ENCODE peak calls at places on chromosome 17, in eight cellular contexts. I is AG09309; A is AG04450; R is kidney epithelial cell; O is fibroblast of lung; K is CD8-positive, alpha-beta T cell; F is fibroblast of pulmonary artery; Z is heart right ventricle. E is an unnamed sample.

GRCh38 chr17:49707246-49707607 is 537 bp downstream of the SLC35B1 start:
- DNase-seq in O (no peak), Z (no peak), R (no peak), K (no peak), F (no peak), A (no peak), I (no peak), E (no peak)

GRCh38 chr17:77286641-77287431 is 146.1 kb downstream of the SEC14L1 start:
- DNase-seq in I (no peak), F (peak), R (no peak), O (peak), Z (peak), A (no peak), K (no peak), E (no peak)

GRCh38 chr17:48636177-48637018 is 10.2 kb upstream of the HOXB9 start:
- DNase-seq in R (peak), K (peak), O (peak), F (peak), A (no peak), I (no peak), Z (peak), E (no peak)

GRCh38 chr17:82901836-82902235 is 62.0 kb upstream of the ZNF750 start:
- DNase-seq in F (no peak), I (no peak), O (no peak), Z (no peak), K (no peak), R (no peak), A (no peak), E (no peak)

GRCh38 chr17:17075037-17075755 is 32.9 kb downstream of the MPRIP start:
- DNase-seq in Z (peak), F (peak), A (peak), I (peak), R (no peak), O (peak), K (no peak), E (no peak)

GRCh38 chr17:77140878-77141767 is at the start of gene SEC14L1:
- DNase-seq in O (peak), I (no peak), Z (peak), A (no peak), F (peak), R (no peak), K (peak), E (no peak)

GRCh38 chr17:64020068-64020766 is at the start of gene ICAM2:
- DNase-seq in Z (peak), R (no peak), I (no peak), F (no peak), O (no peak), A (no peak), K (peak), E (no peak)

GRCh38 chr17:44591223-44591622 is 33.9 kb downstream of the FZD2 start:
- DNase-seq in O (no peak), I (no peak), F (no peak), A (no peak), R (no peak), Z (no peak), K (no peak), E (no peak)

GRCh38 chr17:50255766-50256480 is 18.3 kb upstream of the TMEM92 start:
- DNase-seq in R (no peak), F (no peak), K (no peak), Z (no peak), O (no peak), I (no peak), A (no peak), E (no peak)

GRCh38 chr17:8436169-8436932 is 667 bp downstream of the NDEL1 start:
- DNase-seq in A (no peak), K (peak), F (peak), I (peak), Z (peak), O (peak), R (no peak), E (no peak)

GRCh38 chr17:17351356-17351891 is 48.3 kb downstream of the NT5M start:
- DNase-seq in F (no peak), Z (no peak), K (no peak), R (no peak), O (no peak), A (no peak), I (no peak), E (no peak)

GRCh38 chr17:8237886-8238285 is 10.0 kb downstream of the CTC1 start:
- DNase-seq in R (no peak), K (no peak), Z (no peak), I (no peak), A (no peak), F (no peak), O (no peak), E (no peak)

GRCh38 chr17:935485-935884 is 44.1 kb downstream of the NXN start:
- DNase-seq in I (no peak), K (no peak), Z (no peak), A (no peak), F (no peak), O (no peak), R (no peak), E (no peak)

GRCh38 chr17:8175795-8176196 is 384 bp downstream of the TMEM107 start:
- DNase-seq in A (no peak), O (no peak), R (no peak), K (no peak), F (no peak), Z (no peak), I (no peak), E (no peak)

GRCh38 chr17:2485970-2486369 is 25.7 kb downstream of the METTL16 start:
- DNase-seq in A (no peak), I (no peak), K (no peak), F (no peak), R (no peak), Z (no peak), O (no peak), E (no peak)

GRCh38 chr17:876272-876671 is 94.1 kb downstream of the MRM3 start:
- DNase-seq in I (no peak), A (no peak), F (no peak), R (no peak), O (no peak), Z (no peak), K (peak), E (no peak)

GRCh38 chr17:55463600-55463999 is 42.0 kb upstream of the MMD start:
- DNase-seq in F (no peak), K (no peak), R (no peak), O (no peak), Z (no peak), I (no peak), A (no peak), E (no peak)

GRCh38 chr17:37458805-37459204 is 30.9 kb upstream of the DUSP14 start:
- DNase-seq in O (peak), R (no peak), I (no peak), F (peak), K (no peak), A (peak), Z (no peak), E (no peak)

GRCh38 chr17:82239926-82240505 is 11.2 kb downstream of the SLC16A3 start:
- DNase-seq in R (no peak), K (no peak), I (no peak), A (no peak), F (no peak), Z (no peak), O (no peak), E (no peak)

GRCh38 chr17:12667299-12667958 is 1.7 kb downstream of the MYOCD start:
- DNase-seq in I (peak), R (no peak), Z (no peak), F (peak), K (no peak), A (peak), O (peak), E (peak)

GRCh38 chr17:82949361-82949760 is 109.5 kb upstream of the ZNF750 start:
- DNase-seq in R (no peak), F (no peak), K (no peak), I (no peak), Z (no peak), O (no peak), A (no peak), E (no peak)

GRCh38 chr17:68861602-68862001 is 93.6 kb downstream of the ABCA8 start:
- DNase-seq in A (no peak), O (no peak), K (no peak), F (peak), I (no peak), Z (no peak), R (no peak), E (no peak)

GRCh38 chr17:6554871-6555330 is 1.5 kb downstream of the PITPNM3 start:
- DNase-seq in F (no peak), R (no peak), K (no peak), I (no peak), A (no peak), O (no peak), Z (no peak), E (no peak)

GRCh38 chr17:1231456-1231855 is 38.8 kb upstream of the BHLHA9 start:
- DNase-seq in R (no peak), Z (peak), I (no peak), F (peak), O (no peak), K (no peak), A (no peak), E (no peak)

GRCh38 chr17:60157487-60158040 is 7.8 kb downstream of the CA4 start:
- DNase-seq in R (no peak), K (no peak), O (no peak), Z (no peak), F (no peak), A (no peak), I (no peak), E (no peak)

GRCh38 chr17:1150863-1151685 is 28.7 kb downstream of the ABR start:
- DNase-seq in O (peak), A (no peak), F (no peak), I (no peak), K (no peak), Z (no peak), R (no peak), E (no peak)

GRCh38 chr17:68987966-68988365 is 32.8 kb upstream of the ABCA8 start:
- DNase-seq in O (no peak), A (no peak), I (no peak), K (no peak), R (no peak), Z (no peak), F (no peak), E (no peak)

GRCh38 chr17:6045621-6046357 is 24.4 kb upstream of the WSCD1 start:
- DNase-seq in R (no peak), I (no peak), K (no peak), A (no peak), Z (no peak), F (no peak), O (no peak), E (no peak)

GRCh38 chr17:44987194-44987882 is 19.2 kb upstream of the C1QL1 start:
- DNase-seq in Z (no peak), K (no peak), I (no peak), R (no peak), F (no peak), A (no peak), O (no peak), E (no peak)

GRCh38 chr17:44311562-44312181 is 3.3 kb downstream of the RUNDC3A start:
- DNase-seq in O (no peak), K (no peak), R (no peak), I (no peak), A (no peak), F (no peak), Z (no peak), E (no peak)

GRCh38 chr17:72008236-72008874 is 112.5 kb upstream of the SOX9 start:
- DNase-seq in Z (no peak), K (no peak), O (peak), R (no peak), I (no peak), A (no peak), F (peak), E (no peak)

GRCh38 chr17:38584350-38584925 is 21.3 kb downstream of the SRCIN1 start:
- DNase-seq in K (peak), Z (peak), O (peak), R (no peak), A (no peak), F (peak), I (no peak), E (no peak)

GRCh38 chr17:49022391-49022941 is 25.3 kb downstream of the IGF2BP1 start:
- DNase-seq in R (no peak), Z (no peak), I (no peak), O (peak), F (peak), K (no peak), A (no peak), E (peak)

GRCh38 chr17:63702223-63702577 is 2.3 kb upstream of the LIMD2 start:
- DNase-seq in F (no peak), R (no peak), Z (no peak), A (no peak), O (no peak), I (no peak), K (peak), E (no peak)

GRCh38 chr17:33981713-33982601 is 273.1 kb upstream of the CCL2 start:
- DNase-seq in I (no peak), A (no peak), O (no peak), F (no peak), Z (no peak), R (no peak), K (no peak), E (no peak)

GRCh38 chr17:8940866-8941471 is 24.5 kb downstream of the PIK3R5 start:
- DNase-seq in R (no peak), Z (no peak), A (no peak), O (no peak), I (no peak), K (no peak), F (no peak), E (no peak)

GRCh38 chr17:17981330-17981729 is 8.7 kb downstream of the DRC3 start:
- DNase-seq in Z (no peak), O (no peak), A (no peak), R (no peak), I (no peak), K (no peak), F (no peak), E (no peak)

GRCh38 chr17:29112780-29113295 is 67.4 kb downstream of the MYO18A start:
- DNase-seq in I (no peak), K (no peak), Z (peak), A (no peak), O (peak), R (no peak), F (peak), E (no peak)
- H3K4me3 ChIP-seq in I (no peak), K (no peak), Z (no peak), A (no peak), O (no peak), R (no peak), F (no peak), E (no peak)

DNA sequence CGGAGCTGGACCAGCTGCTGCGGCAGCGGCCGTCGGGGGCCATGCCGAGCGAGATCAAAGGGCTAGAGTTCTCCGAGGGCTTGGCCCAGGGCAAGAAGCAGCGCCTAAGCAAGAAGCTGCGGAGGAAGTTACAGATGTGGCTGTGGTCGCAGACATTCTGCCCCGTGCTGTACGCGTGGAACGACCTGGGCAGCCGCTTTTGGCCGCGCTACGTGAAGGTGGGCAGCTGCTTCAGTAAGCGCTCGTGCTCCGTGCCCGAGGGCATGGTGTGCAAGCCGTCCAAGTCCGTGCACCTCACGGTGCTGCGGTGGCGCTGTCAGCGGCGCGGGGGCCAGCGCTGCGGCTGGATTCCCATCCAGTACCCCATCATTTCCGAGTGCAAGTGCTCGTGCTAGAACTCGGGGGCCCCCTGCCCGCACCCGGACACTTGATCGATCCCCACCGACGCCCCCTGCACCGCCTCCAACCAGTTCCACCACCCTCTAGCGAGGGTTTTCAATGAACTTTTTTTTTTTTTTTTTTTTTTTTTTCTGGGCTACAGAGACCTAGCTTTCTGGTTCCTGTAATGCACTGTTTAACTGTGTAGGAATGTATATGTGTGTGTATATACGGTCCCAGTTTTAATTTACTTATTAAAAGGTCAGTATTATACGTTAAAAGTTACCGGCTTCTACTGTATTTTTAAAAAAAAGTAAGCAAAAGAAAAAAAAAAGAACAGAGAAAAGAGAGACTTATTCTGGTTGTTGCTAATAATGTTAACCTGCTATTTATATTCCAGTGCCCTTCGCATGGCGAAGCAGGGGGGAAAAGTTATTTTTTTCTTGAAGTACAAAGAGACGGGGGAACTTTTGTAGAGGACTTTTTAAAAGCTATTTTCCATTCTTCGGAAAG is 1.3 kb downstream of the NOG start:
- DNase-seq in A (no peak), Z (no peak), F (no peak), R (no peak), O (peak), K (no peak), I (no peak), E (no peak)
- TF ChIP-seq CTCF in A (no peak), Z (no peak), F (no peak), R (peak), O (no peak), K (no peak), I (no peak), E (no peak)

GRCh38 chr17:79075433-79075805 is 795 bp downstream of the ENGASE start:
- DNase-seq in F (no peak), A (no peak), K (peak), O (peak), Z (no peak), I (no peak), R (no peak), E (no peak)
- H3K4me3 ChIP-seq in F (peak), A (peak), K (peak), O (peak), Z (peak), I (peak), R (peak), E (peak)

GRCh38 chr17:39747745-39748144 is 10.0 kb downstream of the GRB7 start:
- DNase-seq in A (no peak), K (no peak), O (no peak), Z (no peak), I (no peak), R (no peak), F (no peak), E (no peak)

GRCh38 chr17:39745335-39746144 is 7.8 kb downstream of the GRB7 start:
- DNase-seq in O (no peak), I (no peak), R (no peak), Z (no peak), A (no peak), K (no peak), F (no peak), E (no peak)

GRCh38 chr17:39744075-39744835 is 6.5 kb downstream of the GRB7 start:
- DNase-seq in I (no peak), F (no peak), R (no peak), K (no peak), Z (no peak), O (no peak), A (no peak), E (no peak)

GRCh38 chr17:39744836-39745215 is 7.1 kb downstream of the GRB7 start:
- DNase-seq in R (no peak), F (no peak), I (no peak), K (no peak), A (no peak), O (no peak), Z (no peak), E (no peak)

DNA sequence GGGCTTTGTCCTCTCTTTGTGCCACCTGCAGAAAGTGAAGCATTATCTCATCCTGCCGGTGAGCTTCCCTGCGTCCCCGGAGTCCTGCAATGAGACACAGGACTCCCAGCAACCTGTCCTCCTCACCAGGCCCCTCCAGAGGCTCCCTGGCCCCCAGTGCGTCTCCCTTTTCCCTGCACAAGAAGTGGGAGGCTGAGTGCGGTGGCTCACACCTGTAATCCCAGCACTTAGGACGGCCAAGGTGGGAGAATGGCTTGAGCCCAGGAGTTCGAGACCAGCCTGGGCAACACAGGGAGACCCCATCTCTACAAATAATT is 8.4 kb downstream of the GRB7 start:
- DNase-seq in O (no peak), I (no peak), F (no peak), K (no peak), R (no peak), A (no peak), Z (no peak), E (no peak)
- TF ChIP-seq CTCF in O (no peak), I (no peak), F (no peak), K (no peak), R (no peak), A (no peak), Z (no peak), E (no peak)

DNA sequence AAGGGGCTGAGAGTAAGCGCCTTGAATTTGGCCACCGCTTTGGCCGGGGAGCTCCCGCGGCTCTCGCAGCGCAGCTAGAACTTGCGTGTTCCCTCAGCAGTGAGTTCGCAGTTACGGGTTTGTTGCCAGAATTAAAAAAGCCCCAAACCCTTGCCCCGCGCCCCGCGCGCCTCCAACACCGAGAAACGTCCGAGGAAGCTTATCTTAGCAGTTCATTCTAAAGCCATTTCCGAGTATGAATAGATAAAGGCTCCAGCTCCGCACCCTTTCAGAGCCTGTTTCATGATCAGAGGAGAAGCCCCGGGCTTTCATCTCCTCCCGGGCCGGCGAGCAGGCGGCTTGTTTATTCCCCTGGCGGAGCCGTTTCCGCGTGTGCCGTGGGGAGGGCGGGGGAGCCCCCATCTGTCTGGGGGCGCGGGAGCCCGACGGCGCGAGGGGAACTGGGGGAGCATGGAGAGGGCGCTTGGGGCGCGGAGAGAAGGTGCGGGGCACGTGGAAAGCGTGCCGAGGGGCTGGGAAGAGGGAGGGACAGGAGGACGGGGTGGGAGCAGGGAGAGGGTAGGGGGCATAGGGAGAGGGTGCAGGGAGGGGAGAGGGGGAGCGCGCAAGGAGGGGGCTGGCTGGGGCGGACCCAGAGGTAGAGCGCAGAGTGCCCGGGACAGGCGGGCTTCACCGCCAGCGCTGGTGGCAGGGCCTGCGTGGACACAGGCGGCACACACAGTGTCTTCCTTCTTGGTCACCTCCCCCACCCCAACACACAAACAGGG is 9.9 kb downstream of the TBX4 start:
- DNase-seq in A (no peak), R (no peak), Z (no peak), K (no peak), I (no peak), F (peak), O (no peak), E (no peak)
- H3K4me3 ChIP-seq in A (peak), R (no peak), Z (peak), K (no peak), I (peak), F (no peak), O (peak), E (peak)